ENCODE peak calls at places on chromosome 10, in six cellular contexts. One of them, this sample, is unnamed.

GRCh38 chr10:31549936-31550335 is 230.9 kb downstream of the ZEB1 start:
- DNase-seq in aorta: no peak
- DNase-seq in hypothalamus: no peak
- DNase-seq in activated T-cell treated with anti-CD3 and anti-CD28 coated beads for 24 hours: no peak
- DNase-seq in neural crest cell: no peak
- DNase-seq in COR-L47: no peak
- DNase-seq in this sample: no peak

GRCh38 chr10:132803595-132804210 is 17.8 kb upstream of the NKX6-2 start:
- DNase-seq in aorta: no peak
- DNase-seq in COR-L47: no peak
- DNase-seq in hypothalamus: no peak
- DNase-seq in neural crest cell: no peak
- DNase-seq in activated T-cell treated with anti-CD3 and anti-CD28 coated beads for 24 hours: no peak
- DNase-seq in this sample: no peak

GRCh38 chr10:20993387-20994170 is 96.5 kb upstream of the NEBL start:
- DNase-seq in aorta: no peak
- DNase-seq in activated T-cell treated with anti-CD3 and anti-CD28 coated beads for 24 hours: no peak
- DNase-seq in neural crest cell: no peak
- DNase-seq in COR-L47: no peak
- DNase-seq in hypothalamus: no peak
- DNase-seq in this sample: no peak

GRCh38 chr10:42304341-42304740 is 334.0 kb downstream of the ZNF33B start:
- DNase-seq in hypothalamus: no peak
- DNase-seq in COR-L47: no peak
- DNase-seq in neural crest cell: no peak
- DNase-seq in activated T-cell treated with anti-CD3 and anti-CD28 coated beads for 24 hours: no peak
- DNase-seq in aorta: no peak
- DNase-seq in this sample: no peak

GRCh38 chr10:102453502-102453901 is 2.2 kb upstream of the C10orf95 start:
- DNase-seq in hypothalamus: no peak
- DNase-seq in activated T-cell treated with anti-CD3 and anti-CD28 coated beads for 24 hours: no peak
- DNase-seq in COR-L47: no peak
- DNase-seq in neural crest cell: no peak
- DNase-seq in aorta: no peak
- DNase-seq in this sample: no peak

GRCh38 chr10:12186324-12186723 is 9.4 kb downstream of the NUDT5 start:
- DNase-seq in COR-L47: no peak
- DNase-seq in hypothalamus: no peak
- DNase-seq in aorta: no peak
- DNase-seq in neural crest cell: no peak
- DNase-seq in activated T-cell treated with anti-CD3 and anti-CD28 coated beads for 24 hours: no peak
- DNase-seq in this sample: no peak

GRCh38 chr10:78205457-78205856 is 171.8 kb downstream of the RPS24 start:
- DNase-seq in activated T-cell treated with anti-CD3 and anti-CD28 coated beads for 24 hours: no peak
- DNase-seq in aorta: no peak
- DNase-seq in COR-L47: no peak
- DNase-seq in neural crest cell: no peak
- DNase-seq in hypothalamus: no peak
- DNase-seq in this sample: no peak

GRCh38 chr10:79102056-79102874 is 33.5 kb downstream of the ZMIZ1 start:
- DNase-seq in aorta: peak; percentile 84
- DNase-seq in hypothalamus: no peak
- DNase-seq in neural crest cell: peak; percentile 14
- DNase-seq in activated T-cell treated with anti-CD3 and anti-CD28 coated beads for 24 hours: no peak
- DNase-seq in COR-L47: no peak
- DNase-seq in this sample: peak; percentile 78

GRCh38 chr10:15719062-15719898 is 442 bp downstream of the ITGA8 start:
- DNase-seq in neural crest cell: peak; percentile 19
- DNase-seq in hypothalamus: no peak
- DNase-seq in COR-L47: no peak
- DNase-seq in activated T-cell treated with anti-CD3 and anti-CD28 coated beads for 24 hours: no peak
- DNase-seq in aorta: no peak
- DNase-seq in this sample: no peak

GRCh38 chr10:6239213-6239991 is 36.7 kb downstream of the PFKFB3 start:
- DNase-seq in hypothalamus: no peak
- DNase-seq in aorta: no peak
- DNase-seq in COR-L47: no peak
- DNase-seq in activated T-cell treated with anti-CD3 and anti-CD28 coated beads for 24 hours: peak; percentile 69
- DNase-seq in neural crest cell: no peak
- DNase-seq in this sample: peak; percentile 71

GRCh38 chr10:91077549-91078017 is 142.9 kb upstream of the PCGF5 start:
- DNase-seq in activated T-cell treated with anti-CD3 and anti-CD28 coated beads for 24 hours: no peak
- DNase-seq in hypothalamus: no peak
- DNase-seq in COR-L47: peak; percentile 23
- DNase-seq in aorta: peak; percentile 92
- DNase-seq in neural crest cell: no peak
- DNase-seq in this sample: no peak

GRCh38 chr10:22630229-22631174 is 83.9 kb downstream of the PIP4K2A start:
- DNase-seq in activated T-cell treated with anti-CD3 and anti-CD28 coated beads for 24 hours: no peak
- DNase-seq in COR-L47: no peak
- DNase-seq in aorta: no peak
- DNase-seq in hypothalamus: no peak
- DNase-seq in neural crest cell: no peak
- DNase-seq in this sample: no peak

GRCh38 chr10:49562893-49563292 is 24.0 kb upstream of the ERCC6 start:
- DNase-seq in neural crest cell: no peak
- DNase-seq in aorta: no peak
- DNase-seq in COR-L47: no peak
- DNase-seq in activated T-cell treated with anti-CD3 and anti-CD28 coated beads for 24 hours: no peak
- DNase-seq in hypothalamus: no peak
- DNase-seq in this sample: no peak

GRCh38 chr10:91247360-91248111 is 27.1 kb downstream of the PCGF5 start:
- DNase-seq in activated T-cell treated with anti-CD3 and anti-CD28 coated beads for 24 hours: no peak
- DNase-seq in hypothalamus: no peak
- DNase-seq in aorta: peak; percentile 59
- DNase-seq in COR-L47: no peak
- DNase-seq in neural crest cell: no peak
- DNase-seq in this sample: no peak

GRCh38 chr10:26432938-26433337 is 5.2 kb upstream of the APBB1IP start:
- DNase-seq in activated T-cell treated with anti-CD3 and anti-CD28 coated beads for 24 hours: no peak
- DNase-seq in hypothalamus: no peak
- DNase-seq in COR-L47: no peak
- DNase-seq in aorta: no peak
- DNase-seq in neural crest cell: no peak
- DNase-seq in this sample: no peak

GRCh38 chr10:26879744-26880143 is 19.0 kb upstream of the ABI1 start:
- DNase-seq in hypothalamus: peak; percentile 21
- DNase-seq in neural crest cell: no peak
- DNase-seq in activated T-cell treated with anti-CD3 and anti-CD28 coated beads for 24 hours: no peak
- DNase-seq in aorta: no peak
- DNase-seq in COR-L47: peak; percentile 26
- DNase-seq in this sample: peak; percentile 66

GRCh38 chr10:12391191-12391590 is 41.8 kb downstream of the CAMK1D start:
- DNase-seq in hypothalamus: no peak
- DNase-seq in COR-L47: no peak
- DNase-seq in activated T-cell treated with anti-CD3 and anti-CD28 coated beads for 24 hours: no peak
- DNase-seq in aorta: no peak
- DNase-seq in neural crest cell: no peak
- DNase-seq in this sample: no peak